ENCODE peak calls at places on chromosomes 7 and 10, in seven cellular contexts. A, F, V, X, R, W and L are unnamed samples.

GRCh38 chr10:50740351-50740688 is 584 bp downstream of the ASAH2B start:
- DNase-seq in A (no peak), V (no peak), W (no peak), F (peak; percentile 39), X (peak; percentile 5), R (peak; percentile 36), L (no peak)

GRCh38 chr10:73744690-73744994 is 470 bp downstream of the SEC24C start:
- DNase-seq in A (peak; percentile 59), R (no peak), X (peak; percentile 65), F (peak; percentile 74), W (no peak), V (peak; percentile 29), L (no peak)

GRCh38 chr10:122112625-122113160 is 123.7 kb downstream of the TACC2 start:
- DNase-seq in W (no peak), F (peak; percentile 95), A (peak; percentile 84), V (no peak), X (peak; percentile 93), R (peak; percentile 88), L (peak; percentile 73)

GRCh38 chr7:2720024-2720423 is 32.0 kb downstream of the AMZ1 start:
- DNase-seq in A (no peak), F (no peak), R (no peak), V (no peak), X (no peak), W (no peak), L (no peak)

GRCh38 chr10:94076325-94076841 is 82.7 kb downstream of the PLCE1 start:
- DNase-seq in F (no peak), V (no peak), W (no peak), A (no peak), R (no peak), X (peak; percentile 36), L (no peak)

GRCh38 chr7:137953692-137954470 is 48.0 kb downstream of the CREB3L2 start:
- DNase-seq in A (no peak), W (no peak), V (no peak), R (no peak), F (no peak), X (peak; percentile 89), L (peak; percentile 43)

GRCh38 chr10:97096327-97097153 is 89.2 kb downstream of the SLIT1 start:
- DNase-seq in R (no peak), V (no peak), W (no peak), F (peak; percentile 60), X (no peak), A (no peak), L (no peak)

GRCh38 chr10:6513509-6513908 is 66.6 kb downstream of the PRKCQ start:
- DNase-seq in X (no peak), F (no peak), A (no peak), R (no peak), V (no peak), W (no peak), L (no peak)

GRCh38 chr7:155369-156000 is 36.9 kb upstream of the FAM20C start:
- DNase-seq in V (no peak), F (no peak), A (no peak), W (no peak), R (no peak), X (no peak), L (no peak)

GRCh38 chr7:30733216-30733615 is 18.7 kb upstream of the INMT start:
- DNase-seq in A (no peak), V (no peak), R (no peak), X (no peak), F (no peak), W (no peak), L (no peak)

GRCh38 chr7:41238851-41239331 is 464.0 kb downstream of the INHBA start:
- DNase-seq in V (no peak), X (no peak), A (no peak), W (no peak), F (no peak), R (no peak), L (no peak)

GRCh38 chr7:67512481-67512880 is 515.8 kb downstream of the TYW1 start:
- DNase-seq in R (no peak), A (no peak), F (no peak), V (no peak), X (no peak), W (no peak), L (no peak)

GRCh38 chr7:43454936-43455518 is 127.9 kb upstream of the STK17A start:
- DNase-seq in R (no peak), V (no peak), A (no peak), W (no peak), F (no peak), X (peak; percentile 38), L (no peak)

GRCh38 chr10:110918269-110918632 is 729 bp downstream of the BBIP1 start:
- DNase-seq in F (no peak), A (peak; percentile 96), W (no peak), V (peak; percentile 73), X (peak; percentile 89), R (peak; percentile 92), L (peak; percentile 69)

GRCh38 chr10:70364001-70364771 is 18.2 kb downstream of the LRRC20 start:
- DNase-seq in A (peak; percentile 90), R (peak; percentile 97), W (peak; percentile 94), V (peak; percentile 76), F (peak; percentile 96), X (peak; percentile 80), L (peak; percentile 89)

GRCh38 chr10:108346066-108346465 is 1181.6 kb upstream of the SORCS1 start:
- DNase-seq in F (no peak), X (no peak), W (no peak), V (no peak), A (no peak), R (no peak), L (no peak)

GRCh38 chr10:76918106-76918505 is 719.5 kb downstream of the KCNMA1 start:
- DNase-seq in A (no peak), W (no peak), V (no peak), R (no peak), X (no peak), F (no peak), L (no peak)

GRCh38 chr10:101050206-101051069 is 11.4 kb upstream of the KAZALD1 start:
- DNase-seq in V (peak; percentile 84), R (no peak), A (peak; percentile 78), W (no peak), F (peak; percentile 79), X (no peak), L (no peak)

GRCh38 chr10:101607124-101607523 is 19.0 kb downstream of the DPCD start:
- DNase-seq in A (no peak), R (no peak), F (no peak), W (peak; percentile 19), V (no peak), X (no peak), L (no peak)

GRCh38 chr7:102425639-102426267 is 7.6 kb upstream of the ORAI2 start:
- DNase-seq in W (no peak), V (peak; percentile 85), A (no peak), X (no peak), F (peak; percentile 69), R (no peak), L (no peak)

GRCh38 chr7:57417736-57418135 is 32.2 kb upstream of the ZNF716 start:
- DNase-seq in A (no peak), F (no peak), W (peak; percentile 70), X (no peak), V (no peak), R (no peak), L (no peak)

GRCh38 chr7:40888499-40888898 is 753.7 kb downstream of the SUGCT start:
- DNase-seq in F (no peak), X (no peak), V (no peak), W (no peak), R (no peak), A (no peak), L (no peak)

GRCh38 chr10:103598654-103599115 is 105.2 kb downstream of the NEURL1 start:
- DNase-seq in F (peak; percentile 72), A (peak; percentile 70), R (no peak), X (peak; percentile 95), V (no peak), W (no peak), L (no peak)

GRCh38 chr7:44162179-44162578 is 21.0 kb upstream of the MYL7 start:
- DNase-seq in W (no peak), X (no peak), V (no peak), A (no peak), R (no peak), F (no peak), L (no peak)

GRCh38 chr7:44798649-44799275 is 2.3 kb downstream of the PPIA start:
- DNase-seq in R (no peak), X (no peak), A (no peak), V (no peak), F (no peak), W (no peak), L (no peak)

GRCh38 chr7:1769286-1770200 is 99.5 kb downstream of the ELFN1 start:
- DNase-seq in F (no peak), X (no peak), V (no peak), W (no peak), A (no peak), R (no peak), L (no peak)

GRCh38 chr10:88281592-88282268 is 301.4 kb downstream of the RNLS start:
- DNase-seq in A (no peak), V (no peak), F (no peak), W (no peak), X (no peak), R (no peak), L (no peak)

GRCh38 chr7:55066938-55067337 is 48.1 kb downstream of the EGFR start:
- DNase-seq in X (no peak), W (no peak), A (no peak), V (no peak), F (no peak), R (no peak), L (no peak)